ENCODE peak calls at places on chromosomes 7 and 10, in five cellular contexts. F, B, D, J and K are unnamed samples.

GRCh38 chr7:50598455-50599343 is 33.5 kb upstream of the DDC start:
- DNase-seq in F (no peak), B (no peak), D (no peak), J (no peak), K (no peak)

GRCh38 chr7:45036317-45036716 is 36.3 kb downstream of the CCM2 start:
- DNase-seq in F (no peak), B (peak; percentile 37), D (no peak), J (no peak), K (no peak)

GRCh38 chr7:6636741-6637543 is at the start of gene ZNF316:
- DNase-seq in F (peak; percentile 42), B (peak; percentile 85), D (peak; percentile 79), J (peak; percentile 71), K (peak; percentile 74)

GRCh38 chr7:102895602-102896001 is 17.2 kb upstream of the LRRC17 start:
- DNase-seq in F (no peak), B (no peak), D (no peak), J (no peak), K (no peak)

GRCh38 chr7:105218215-105218614 is 170.5 kb downstream of the SRPK2 start:
- DNase-seq in F (no peak), B (no peak), D (no peak), J (no peak), K (no peak)

GRCh38 chr10:86500846-86501245 is 20.7 kb downstream of the WAPL start:
- DNase-seq in F (no peak), B (no peak), D (no peak), J (no peak), K (no peak)

GRCh38 chr10:124245191-124245590 is 151.8 kb upstream of the CHST15 start:
- DNase-seq in F (no peak), B (no peak), D (no peak), J (no peak), K (no peak)

GRCh38 chr7:50612704-50613103 is 47.5 kb upstream of the DDC start:
- DNase-seq in F (no peak), B (no peak), D (no peak), J (no peak), K (no peak)

GRCh38 chr10:91622601-91623000 is 10.3 kb downstream of the PPP1R3C start:
- DNase-seq in F (no peak), B (no peak), D (no peak), J (no peak), K (no peak)

GRCh38 chr7:64874562-64875250 is 28.4 kb upstream of the ZNF273 start:
- DNase-seq in F (no peak), B (peak; percentile 11), D (peak; percentile 7), J (no peak), K (no peak)

GRCh38 chr7:66768865-66769832 is 28.6 kb downstream of the RABGEF1 start:
- DNase-seq in F (no peak), B (no peak), D (no peak), J (no peak), K (no peak)

GRCh38 chr7:34133983-34134782 is 228.8 kb downstream of the BMPER start:
- DNase-seq in F (peak; percentile 26), B (peak; percentile 52), D (peak; percentile 81), J (peak; percentile 77), K (peak; percentile 58)

GRCh38 chr10:13922591-13922990 is 335.8 kb downstream of the PRPF18 start:
- DNase-seq in F (no peak), B (no peak), D (no peak), J (no peak), K (no peak)

GRCh38 chr7:143372070-143372469 is 9.1 kb upstream of the ZYX start:
- DNase-seq in F (peak; percentile 98), B (no peak), D (no peak), J (no peak), K (peak; percentile 76)

GRCh38 chr7:2477447-2478386 is 1.5 kb upstream of the GRIFIN start:
- DNase-seq in F (peak; percentile 48), B (peak; percentile 99), D (peak; percentile 96), J (peak; percentile 76), K (peak; percentile 66)

GRCh38 chr7:18958627-18959026 is 158.8 kb downstream of the TWIST1 start:
- DNase-seq in F (no peak), B (no peak), D (no peak), J (no peak), K (no peak)